ENCODE peak calls at places on chromosomes 11 and 22, in four cellular contexts. One of them, this sample, is unnamed.

GRCh38 chr22:22748297-22748743 is 103.9 kb downstream of the GGTLC2 start:
- DNase-seq in NCI-H446: no peak
- DNase-seq in GM23248: peak; percentile 68
- DNase-seq in COR-L47: no peak
- DNase-seq in this sample: peak; percentile 54

GRCh38 chr11:129167315-129167714 is 24.8 kb downstream of the ARHGAP32 start:
- DNase-seq in NCI-H446: no peak
- DNase-seq in GM23248: peak; percentile 25
- DNase-seq in COR-L47: no peak
- DNase-seq in this sample: no peak

GRCh38 chr11:75313457-75314272 is 37.8 kb downstream of the ARRB1 start:
- DNase-seq in NCI-H446: no peak
- DNase-seq in GM23248: peak; percentile 85
- DNase-seq in COR-L47: no peak
- DNase-seq in this sample: peak; percentile 33

GRCh38 chr11:12746593-12747097 is 72.4 kb downstream of the TEAD1 start:
- DNase-seq in NCI-H446: peak; percentile 82
- DNase-seq in GM23248: peak; percentile 40
- DNase-seq in COR-L47: peak; percentile 94
- DNase-seq in this sample: peak; percentile 81

GRCh38 chr11:5620606-5621521 is 3.9 kb upstream of the TRIM34 start:
- DNase-seq in NCI-H446: no peak
- DNase-seq in GM23248: peak; percentile 91
- DNase-seq in COR-L47: no peak
- DNase-seq in this sample: peak; percentile 94

GRCh38 chr11:67382481-67383136 is 9.2 kb upstream of the RAD9A start:
- DNase-seq in NCI-H446: peak; percentile 35
- DNase-seq in GM23248: peak; percentile 86
- DNase-seq in COR-L47: peak; percentile 30
- DNase-seq in this sample: peak; percentile 79

GRCh38 chr11:70493089-70493474 is 94.8 kb downstream of the CTTN start:
- DNase-seq in NCI-H446: no peak
- DNase-seq in GM23248: no peak
- DNase-seq in COR-L47: no peak
- DNase-seq in this sample: no peak

GRCh38 chr22:19664406-19664805 is 49.9 kb upstream of the SEPTIN5 start:
- DNase-seq in NCI-H446: no peak
- DNase-seq in GM23248: no peak
- DNase-seq in COR-L47: no peak
- DNase-seq in this sample: no peak

GRCh38 chr11:76025068-76025467 is 181.2 kb downstream of the WNT11 start:
- DNase-seq in NCI-H446: no peak
- DNase-seq in GM23248: peak; percentile 66
- DNase-seq in COR-L47: no peak
- DNase-seq in this sample: no peak

GRCh38 chr11:65960824-65961266 is 689 bp upstream of the SART1 start:
- DNase-seq in NCI-H446: no peak
- DNase-seq in GM23248: no peak
- DNase-seq in COR-L47: no peak
- DNase-seq in this sample: no peak

GRCh38 chr11:105219269-105219668 is 79.7 kb upstream of the CARD18 start:
- DNase-seq in NCI-H446: no peak
- DNase-seq in GM23248: no peak
- DNase-seq in COR-L47: no peak
- DNase-seq in this sample: no peak

GRCh38 chr11:70863186-70863585 is 389.2 kb downstream of the SHANK2 start:
- DNase-seq in NCI-H446: no peak
- DNase-seq in GM23248: no peak
- DNase-seq in COR-L47: no peak
- DNase-seq in this sample: no peak

GRCh38 chr11:833849-834311 is 1.1 kb downstream of the CD151 start:
- DNase-seq in NCI-H446: no peak
- DNase-seq in GM23248: peak; percentile 62
- DNase-seq in COR-L47: no peak
- DNase-seq in this sample: peak; percentile 49

GRCh38 chr22:50138988-50139387 is 31.5 kb upstream of the PANX2 start:
- DNase-seq in NCI-H446: no peak
- DNase-seq in GM23248: no peak
- DNase-seq in COR-L47: no peak
- DNase-seq in this sample: no peak

GRCh38 chr11:120116966-120117365 is 20.9 kb downstream of the TRIM29 start:
- DNase-seq in NCI-H446: no peak
- DNase-seq in GM23248: no peak
- DNase-seq in COR-L47: no peak
- DNase-seq in this sample: no peak

GRCh38 chr22:42676059-42676607 is 26.9 kb upstream of the CYB5R3 start:
- DNase-seq in NCI-H446: no peak
- DNase-seq in GM23248: peak; percentile 45
- DNase-seq in COR-L47: no peak
- DNase-seq in this sample: no peak

GRCh38 chr11:109859325-109859724 is 233.9 kb upstream of the ZC3H12C start:
- DNase-seq in NCI-H446: no peak
- DNase-seq in GM23248: peak; percentile 89
- DNase-seq in COR-L47: no peak
- DNase-seq in this sample: peak; percentile 48

GRCh38 chr11:116786360-116786759 is 1.5 kb downstream of the ZPR1 start:
- DNase-seq in NCI-H446: no peak
- DNase-seq in GM23248: no peak
- DNase-seq in COR-L47: no peak
- DNase-seq in this sample: no peak